ENCODE peak calls at places on chromosomes 4 and X, in seven cellular contexts. X is ascending aorta, J is fibroblast of lung, O is fibroblast of the aortic adventitia, L is GM12865, F is GM23338, G is BE2C. N is an unnamed sample.
A peak's percentile ranks its signal among the peaks of the same experiment; 100 is the strongest.

GRCh38 chrX:11480626-11481025 is 185.1 kb downstream of the ARHGAP6 start:
- DNase-seq in X (no peak), J (no peak), O (no peak), G (no peak), L (no peak), F (no peak), N (peak; percentile 54)

GRCh38 chr4:88573995-88574394 is 18.3 kb upstream of the HERC3 start:
- DNase-seq in X (no peak), F (peak; percentile 80), J (peak; percentile 35), L (no peak), G (no peak), O (peak; percentile 34), N (peak; percentile 31)

GRCh38 chrX:151703487-151703886 is 8.2 kb downstream of the PRRG3 start:
- DNase-seq in O (peak; percentile 52), L (no peak), F (no peak), X (no peak), G (no peak), J (no peak), N (no peak)

GRCh38 chr4:17636696-17637351 is 22.4 kb downstream of the MED28 start:
- DNase-seq in X (peak; percentile 21), F (peak; percentile 93), G (peak; percentile 88), O (peak; percentile 69), J (peak; percentile 75), L (peak; percentile 81), N (peak; percentile 78)

GRCh38 chrX:154373340-154374306 is 811 bp downstream of the FLNA start:
- DNase-seq in J (peak; percentile 85), G (no peak), X (no peak), O (peak; percentile 80), L (peak; percentile 37), F (peak; percentile 81), N (peak; percentile 84)

GRCh38 chr4:104795264-104795934 is 300.7 kb upstream of the CXXC4 start:
- DNase-seq in L (peak; percentile 35), F (no peak), J (no peak), G (no peak), O (no peak), X (no peak), N (no peak)

GRCh38 chrX:150982786-150983525 is at the start of gene HMGB3:
- DNase-seq in G (peak; percentile 92), J (peak; percentile 85), F (peak; percentile 95), L (peak; percentile 94), X (peak; percentile 68), O (peak; percentile 83), N (peak; percentile 90)

GRCh38 chr4:172892300-172892699 is 276.3 kb upstream of the GALNT7 start:
- DNase-seq in J (peak; percentile 13), X (no peak), G (peak; percentile 20), O (peak; percentile 22), F (peak; percentile 69), L (peak; percentile 48), N (peak; percentile 5)

GRCh38 chr4:151730003-151730559 is 30.7 kb downstream of the GATB start:
- DNase-seq in L (no peak), X (no peak), F (peak; percentile 46), J (no peak), O (no peak), G (peak; percentile 28), N (no peak)

GRCh38 chr4:13627606-13628301 is at the start of gene BOD1L1:
- DNase-seq in L (peak; percentile 93), G (peak; percentile 89), F (peak; percentile 94), X (peak; percentile 46), J (peak; percentile 95), O (peak; percentile 91), N (peak; percentile 92)
- TF ChIP-seq CTCF in L (peak; percentile 44), G (peak; percentile 61), F (peak; percentile 48), X (peak; percentile 39), J (peak; percentile 36), O (peak; percentile 49), N (peak; percentile 41)

GRCh38 chr4:41725254-41725653 is 23.3 kb downstream of the PHOX2B start:
- DNase-seq in O (no peak), J (no peak), F (peak; percentile 47), G (peak; percentile 32), L (no peak), X (no peak), N (no peak)
- TF ChIP-seq CTCF in O (no peak), J (no peak), F (peak; percentile 80), G (peak; percentile 66), L (peak; percentile 14), X (no peak), N (no peak)

GRCh38 chr4:121696641-121697461 is at the start of gene ANXA5:
- DNase-seq in L (peak; percentile 91), X (peak; percentile 63), G (peak; percentile 91), O (peak; percentile 85), J (peak; percentile 88), F (peak; percentile 83), N (peak; percentile 93)
- TF ChIP-seq CTCF in L (peak; percentile 14), X (peak; percentile 23), G (peak; percentile 32), O (peak; percentile 37), J (peak; percentile 40), F (peak; percentile 44), N (peak; percentile 37)

GRCh38 chr4:72945719-72946336 is 123.7 kb downstream of the COX18 start:
- DNase-seq in F (no peak), G (no peak), J (no peak), X (no peak), L (no peak), O (no peak), N (no peak)
- TF ChIP-seq CTCF in F (no peak), G (no peak), J (no peak), X (no peak), L (no peak), O (no peak), N (no peak)

GRCh38 chr4:109682875-109683274 is 20.4 kb downstream of the CASP6 start:
- DNase-seq in X (no peak), F (peak; percentile 61), J (no peak), G (no peak), L (no peak), O (no peak), N (no peak)
- TF ChIP-seq CTCF in X (no peak), F (no peak), J (no peak), G (no peak), L (no peak), O (no peak), N (no peak)

GRCh38 chrX:9476810-9477575 is 12.1 kb downstream of the TBL1X start:
- DNase-seq in O (no peak), F (no peak), L (peak; percentile 18), X (no peak), J (no peak), G (no peak), N (no peak)

GRCh38 chrX:9483376-9483775 is 18.5 kb downstream of the TBL1X start:
- DNase-seq in G (no peak), J (no peak), X (no peak), O (no peak), F (no peak), L (no peak), N (no peak)

GRCh38 chrX:9482837-9483236 is 18.0 kb downstream of the TBL1X start:
- DNase-seq in L (no peak), F (no peak), G (no peak), X (no peak), O (no peak), J (no peak), N (no peak)

GRCh38 chrX:9486786-9487185 is 21.9 kb downstream of the TBL1X start:
- DNase-seq in X (no peak), F (no peak), O (peak; percentile 28), J (no peak), L (no peak), G (no peak), N (no peak)

DNA sequence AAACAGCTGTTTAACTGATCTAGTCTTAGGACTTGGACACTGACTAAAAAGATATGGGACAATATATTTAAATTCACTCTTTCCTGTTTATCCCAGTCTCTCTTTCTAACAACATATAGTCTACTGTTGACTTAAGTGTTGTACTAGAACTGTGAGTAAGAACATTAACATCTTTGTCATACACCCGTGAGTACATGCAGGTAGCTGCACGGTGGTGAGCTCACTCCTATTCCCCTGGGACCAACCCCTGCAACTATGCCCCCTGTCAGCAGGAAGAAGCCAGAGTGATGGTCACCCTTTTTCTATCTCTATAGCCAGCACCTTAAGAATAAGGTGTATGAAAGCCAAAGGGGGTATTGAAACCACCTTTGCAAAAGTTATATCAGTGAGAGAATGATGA is 17.6 kb downstream of the TBL1X start:
- DNase-seq in G (no peak), X (no peak), L (peak; percentile 16), F (no peak), J (no peak), O (no peak), N (no peak)
- TF ChIP-seq CTCF in G (no peak), X (no peak), L (no peak), F (no peak), J (no peak), O (no peak), N (no peak)

DNA sequence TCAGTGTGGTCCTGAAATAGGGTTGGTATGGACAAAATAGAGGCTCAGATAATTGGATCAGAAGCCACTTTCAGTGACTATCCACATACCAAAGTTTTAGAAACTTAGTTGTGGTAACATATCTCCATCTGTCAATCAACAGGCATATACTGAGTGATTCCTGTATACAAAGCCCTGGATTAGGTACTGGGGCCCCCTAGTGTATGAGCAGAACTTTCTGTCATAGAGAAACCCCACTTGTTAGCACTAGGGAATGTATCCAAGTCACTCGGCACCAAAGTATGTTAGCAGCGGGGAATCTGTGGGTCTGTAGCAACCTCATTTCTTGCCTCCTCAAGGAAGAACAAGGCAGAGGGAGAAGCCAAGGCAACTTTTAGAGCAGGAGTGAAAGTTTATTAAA is 50.7 kb downstream of the MAP7D3 start:
- DNase-seq in O (peak; percentile 38), J (peak; percentile 59), L (peak; percentile 3), X (no peak), G (no peak), F (peak; percentile 51), N (peak; percentile 50)
- TF ChIP-seq CTCF in O (peak; percentile 22), J (peak; percentile 43), L (peak; percentile 14), X (no peak), G (peak; percentile 47), F (peak; percentile 54), N (peak; percentile 30)